ENCODE peak calls at places on chromosomes 16 and 17, in seven cellular contexts. A is aorta; D is stimulated activated CD4-positive, alpha-beta T cell treated with anti-CD3 and anti-CD28 coated beads, Interleukin-4, amount 100 ng/mL, for 1 hour; B is Calu3; K is ELR; X is NCI-H2029 treated with DMSO at 0.1 percent for 48 hours; P is left cardiac atrium. T is an unnamed sample.

GRCh38 chr17:79188048-79188447 is 113.4 kb downstream of the ENGASE start:
- DNase-seq in P (no peak), X (no peak), K (peak), D (no peak), A (no peak), B (peak), T (no peak)

GRCh38 chr17:78137392-78138203 is 7.0 kb downstream of the TMC8 start:
- DNase-seq in X (no peak), A (no peak), D (peak), B (no peak), P (peak), K (no peak), T (no peak)

GRCh38 chr16:84281077-84281476 is 13.6 kb upstream of the WFDC1 start:
- DNase-seq in X (no peak), A (no peak), B (peak), P (no peak), K (peak), D (no peak), T (no peak)

GRCh38 chr17:74139120-74139519 is 64.4 kb upstream of the RPL38 start:
- DNase-seq in X (no peak), P (no peak), A (no peak), K (no peak), D (no peak), B (no peak), T (no peak)

GRCh38 chr16:80319181-80319580 is 221.6 kb upstream of the DYNLRB2 start:
- DNase-seq in X (no peak), D (no peak), B (no peak), K (peak), A (no peak), P (no peak), T (peak)

GRCh38 chr17:75124041-75124818 is 7.3 kb downstream of the NT5C start:
- DNase-seq in A (no peak), P (peak), X (no peak), D (peak), K (peak), B (peak), T (peak)

GRCh38 chr17:7922499-7923289 is 6.6 kb upstream of the RNF227 start:
- DNase-seq in X (no peak), P (peak), K (peak), B (peak), A (peak), D (peak), T (peak)

GRCh38 chr16:51815527-51815926 is 664.5 kb upstream of the SALL1 start:
- DNase-seq in B (no peak), P (no peak), A (no peak), K (no peak), X (no peak), D (no peak), T (no peak)

GRCh38 chr16:530111-530817 is 2.8 kb downstream of the CAPN15 start:
- DNase-seq in A (no peak), K (no peak), D (no peak), P (no peak), B (no peak), X (no peak), T (no peak)